ENCODE peak calls at places on chromosomes 12 and 14, in ten cellular contexts. U is HFF-Myc; D is mesothelial cell of epicardium; F is DMS 273 treated with DMSO at 0.1 percent for 48 hours; C is AG10803; I is brain microvascular endothelial cell; H is pancreas; K is NCI-H2081; E is endothelial cell; Y is activated naive CD4-positive, alpha-beta T cell. A is an unnamed sample.

GRCh38 chr12:113186666-113187325 is 1.3 kb downstream of the RITA1 start:
- DNase-seq in K (no peak), D (no peak), U (no peak), H (no peak), E (no peak), Y (no peak), F (no peak), I (no peak), C (no peak), A (no peak)

GRCh38 chr14:100375273-100375962 is 52.3 kb downstream of the SLC25A47 start:
- DNase-seq in D (no peak), F (peak), I (peak), H (peak), C (peak), U (no peak), K (peak), Y (peak), E (peak), A (no peak)

GRCh38 chr14:24080142-24080530 is 8.8 kb downstream of the CPNE6 start:
- DNase-seq in K (no peak), F (no peak), Y (no peak), E (no peak), U (no peak), C (no peak), D (no peak), I (no peak), H (no peak), A (no peak)

GRCh38 chr12:95774311-95775045 is 16.1 kb downstream of the NTN4 start:
- DNase-seq in E (no peak), H (no peak), I (peak), K (no peak), C (peak), F (no peak), U (no peak), Y (no peak), D (no peak), A (no peak)

GRCh38 chr12:53195516-53196420 is 11.3 kb downstream of the ITGB7 start:
- DNase-seq in H (no peak), C (no peak), K (no peak), I (no peak), F (no peak), E (no peak), Y (no peak), U (no peak), D (no peak), A (no peak)

GRCh38 chr14:35213869-35214387 is 78.3 kb upstream of the PSMA6 start:
- DNase-seq in I (no peak), K (peak), F (no peak), U (no peak), C (peak), Y (no peak), D (no peak), E (no peak), H (no peak), A (no peak)

GRCh38 chr12:65879878-65880277 is 55.6 kb downstream of the HMGA2 start:
- DNase-seq in U (no peak), K (no peak), Y (no peak), F (no peak), C (peak), H (no peak), I (peak), E (no peak), D (no peak), A (no peak)

GRCh38 chr12:96077081-96077480 is 41.7 kb upstream of the LTA4H start:
- DNase-seq in I (no peak), F (no peak), U (no peak), C (no peak), D (no peak), K (peak), E (no peak), H (no peak), Y (no peak), A (no peak)

GRCh38 chr14:50342211-50343080 is 30.3 kb downstream of the DMAC2L start:
- DNase-seq in D (no peak), H (peak), C (peak), K (peak), Y (no peak), I (peak), E (peak), U (no peak), F (peak), A (no peak)

GRCh38 chr14:56333361-56334279 is 215.4 kb downstream of the PELI2 start:
- DNase-seq in I (peak), F (peak), E (no peak), U (peak), D (no peak), C (peak), H (no peak), K (peak), Y (no peak), A (no peak)

GRCh38 chr12:108578813-108579212 is 16.4 kb downstream of the ISCU start:
- DNase-seq in K (no peak), D (no peak), Y (no peak), U (no peak), E (no peak), I (no peak), C (no peak), F (no peak), H (no peak), A (no peak)

GRCh38 chr14:99318091-99318958 is 46.3 kb upstream of the BCL11B start:
- DNase-seq in C (no peak), Y (no peak), F (no peak), D (no peak), E (no peak), K (no peak), H (no peak), I (no peak), U (no peak), A (no peak)

GRCh38 chr12:58530421-58531067 is 389.8 kb downstream of the LRIG3 start:
- DNase-seq in C (peak), D (no peak), Y (no peak), K (peak), U (no peak), H (no peak), E (no peak), I (no peak), F (no peak), A (no peak)

GRCh38 chr12:27624586-27624985 is 71.7 kb upstream of the REP15 start:
- DNase-seq in E (no peak), C (peak), F (no peak), U (no peak), Y (no peak), K (no peak), D (no peak), I (no peak), H (no peak), A (no peak)

GRCh38 chr12:64390275-64390851 is at the start of gene C12orf56:
- DNase-seq in D (no peak), K (no peak), Y (no peak), I (no peak), E (peak), U (no peak), H (no peak), C (peak), F (no peak), A (no peak)

GRCh38 chr14:76706811-76707210 is 54.5 kb upstream of the VASH1 start:
- DNase-seq in Y (no peak), C (no peak), D (no peak), K (no peak), H (no peak), I (no peak), F (no peak), E (no peak), U (no peak), A (no peak)

GRCh38 chr12:116508145-116509121 is 50.7 kb upstream of the MAP1LC3B2 start:
- DNase-seq in D (peak), F (no peak), I (no peak), Y (no peak), U (no peak), K (no peak), H (no peak), E (peak), C (no peak), A (no peak)

GRCh38 chr14:76227450-76228050 is 75.8 kb downstream of the GPATCH2L start:
- DNase-seq in D (no peak), K (no peak), H (no peak), C (peak), Y (no peak), I (peak), E (no peak), F (no peak), U (peak), A (no peak)

GRCh38 chr12:108187831-108188230 is 58.7 kb downstream of the WSCD2 start:
- DNase-seq in E (no peak), H (no peak), D (no peak), Y (no peak), F (no peak), K (no peak), I (no peak), C (no peak), U (no peak), A (no peak)

GRCh38 chr14:61342486-61342885 is 21.1 kb downstream of the PRKCH start:
- DNase-seq in Y (peak), H (no peak), I (no peak), D (no peak), K (no peak), U (no peak), C (no peak), E (no peak), F (no peak), A (peak)

GRCh38 chr12:50282581-50283229 is 615 bp downstream of the LIMA1 start:
- DNase-seq in U (no peak), F (peak), Y (no peak), D (no peak), E (peak), C (peak), I (peak), H (no peak), K (no peak), A (no peak)

GRCh38 chr14:59511916-59512530 is 27.7 kb downstream of the JKAMP start:
- DNase-seq in C (no peak), H (no peak), I (no peak), F (no peak), E (peak), D (no peak), U (no peak), K (peak), Y (no peak), A (no peak)

GRCh38 chr12:94839347-94839746 is 164.2 kb downstream of the NDUFA12 start:
- DNase-seq in D (no peak), E (no peak), Y (no peak), U (no peak), F (no peak), C (no peak), I (no peak), H (no peak), K (no peak), A (no peak)

GRCh38 chr12:16325426-16325825 is 22.0 kb upstream of the MGST1 start:
- DNase-seq in I (no peak), E (no peak), F (no peak), U (no peak), K (peak), Y (no peak), C (no peak), D (no peak), H (no peak), A (no peak)